ENCODE peak calls at places on chromosome 11, in five cellular contexts. M is fibroblast of mammary gland, I is endothelial cell, B is cardiac muscle cell, A is epithelial cell of esophagus. Z is an unnamed sample.

GRCh38 chr11:46981429-46981828 is 44.9 kb downstream of the CSTPP1 start:
- DNase-seq in B (no peak), I (no peak), A (no peak), M (no peak), Z (no peak)

GRCh38 chr11:3866206-3866605 is 10.7 kb downstream of the STIM1 start:
- DNase-seq in A (no peak), M (no peak), B (peak), I (no peak), Z (no peak)

GRCh38 chr11:119652907-119653659 is 75.9 kb downstream of the NECTIN1 start:
- DNase-seq in A (no peak), I (no peak), B (no peak), M (no peak), Z (no peak)

GRCh38 chr11:11148104-11148509 is 204.9 kb downstream of the CSNK2A3 start:
- DNase-seq in M (peak), I (no peak), B (peak), A (peak), Z (peak)

GRCh38 chr11:129733981-129734380 is 81.7 kb upstream of the TMEM45B start:
- DNase-seq in A (no peak), M (no peak), I (no peak), B (no peak), Z (no peak)

GRCh38 chr11:112364962-112365481 is 104.4 kb upstream of the PLET1 start:
- DNase-seq in M (peak), A (peak), B (no peak), I (no peak), Z (no peak)

GRCh38 chr11:121895919-121896318 is 220.1 kb downstream of the BLID start:
- DNase-seq in B (no peak), A (peak), I (no peak), M (peak), Z (no peak)

GRCh38 chr11:120400564-120401364 is 64.6 kb downstream of the ARHGEF12 start:
- DNase-seq in B (no peak), I (no peak), M (peak), A (peak), Z (no peak)

GRCh38 chr11:125903753-125904659 is at the start of gene DDX25:
- DNase-seq in M (no peak), I (peak), A (no peak), B (peak), Z (peak)

GRCh38 chr11:120431633-120432032 is 79.9 kb upstream of the GRIK4 start:
- DNase-seq in M (peak), A (peak), I (peak), B (no peak), Z (peak)

GRCh38 chr11:2097356-2097997 is 41.7 kb downstream of the IGF2 start:
- DNase-seq in A (peak), M (peak), B (peak), I (no peak), Z (no peak)

GRCh38 chr11:7896026-7896785 is 34.9 kb downstream of the OR10A6 start:
- DNase-seq in I (no peak), B (no peak), M (no peak), A (no peak), Z (no peak)

GRCh38 chr11:111730871-111731591 is 35.2 kb downstream of the PPP2R1B start:
- DNase-seq in B (no peak), I (no peak), A (peak), M (no peak), Z (no peak)

GRCh38 chr11:1440496-1440895 is 46.1 kb downstream of the MOB2 start:
- DNase-seq in B (no peak), M (no peak), I (no peak), A (no peak), Z (no peak)

GRCh38 chr11:128653828-128654231 is 40.0 kb upstream of the FLI1 start:
- DNase-seq in M (peak), I (no peak), A (peak), B (no peak), Z (no peak)

GRCh38 chr11:1923201-1923956 is 3.9 kb downstream of the TNNT3 start:
- DNase-seq in I (no peak), M (no peak), B (no peak), A (no peak), Z (no peak)

GRCh38 chr11:81990659-81991443 is 742.8 kb downstream of the FAM181B start:
- DNase-seq in I (no peak), A (no peak), B (no peak), M (no peak), Z (no peak)

GRCh38 chr11:69985654-69986420 is 92.3 kb upstream of the ANO1 start:
- DNase-seq in M (no peak), B (peak), A (no peak), I (no peak), Z (no peak)

GRCh38 chr11:61549177-61549576 is 31.7 kb downstream of the SYT7 start:
- DNase-seq in M (no peak), B (no peak), A (no peak), I (no peak), Z (no peak)

GRCh38 chr11:128956401-128957203 is 13.9 kb upstream of the TP53AIP1 start:
- DNase-seq in M (peak), I (peak), B (peak), A (peak), Z (peak)

GRCh38 chr11:125925804-125926203 is 20.0 kb upstream of the VSIG10L2 start:
- DNase-seq in A (no peak), I (no peak), B (no peak), M (no peak), Z (no peak)

GRCh38 chr11:93000511-93001476 is 31.3 kb downstream of the MTNR1B start:
- DNase-seq in A (peak), B (no peak), M (peak), I (no peak), Z (no peak)

GRCh38 chr11:72721689-72722049 is 30.5 kb downstream of the ARAP1 start:
- DNase-seq in A (peak), B (no peak), M (peak), I (no peak), Z (peak)

GRCh38 chr11:103940542-103940941 is 95.9 kb upstream of the DDI1 start:
- DNase-seq in A (peak), I (no peak), B (no peak), M (no peak), Z (no peak)

GRCh38 chr11:66784575-66784974 is 55.6 kb upstream of the SPTBN2 start:
- DNase-seq in A (no peak), I (no peak), B (no peak), M (no peak), Z (no peak)

DNA sequence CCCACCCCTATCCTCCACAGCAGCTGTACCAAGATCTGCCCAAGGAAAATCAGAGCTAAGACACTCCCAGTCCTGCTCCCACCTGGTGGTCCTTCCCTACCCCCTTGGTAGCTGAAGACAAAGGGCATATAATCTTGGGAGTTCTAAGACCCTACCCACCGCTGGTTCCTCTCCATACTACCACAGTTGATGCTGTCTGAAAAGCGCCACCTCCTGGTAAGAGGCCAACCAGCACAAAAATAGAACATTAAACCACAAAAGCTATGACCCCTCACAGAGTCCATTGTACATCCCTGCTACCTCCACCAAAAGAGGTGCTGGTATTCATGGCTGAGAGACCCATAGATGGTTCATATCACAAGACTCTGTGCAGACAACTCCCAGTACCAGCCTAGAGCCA is 161.5 kb upstream of the ARHGAP42 start:
- DNase-seq in I (peak), A (peak), M (no peak), B (no peak), Z (peak)
- TF ChIP-seq CTCF in I (peak), A (peak), M (no peak), B (no peak), Z (no peak)

GRCh38 chr11:118646393-118646792 is 33.1 kb downstream of the TREH start:
- DNase-seq in M (peak), A (no peak), B (no peak), I (no peak), Z (no peak)

GRCh38 chr11:118649941-118650340 is 29.5 kb downstream of the TREH start:
- DNase-seq in B (no peak), I (no peak), M (no peak), A (no peak), Z (no peak)

GRCh38 chr11:118650366-118650765 is 29.1 kb downstream of the TREH start:
- DNase-seq in I (no peak), M (no peak), B (no peak), A (no peak), Z (no peak)

GRCh38 chr11:118645066-118645715 is 34.3 kb downstream of the TREH start:
- DNase-seq in A (no peak), B (no peak), I (no peak), M (no peak), Z (no peak)

DNA sequence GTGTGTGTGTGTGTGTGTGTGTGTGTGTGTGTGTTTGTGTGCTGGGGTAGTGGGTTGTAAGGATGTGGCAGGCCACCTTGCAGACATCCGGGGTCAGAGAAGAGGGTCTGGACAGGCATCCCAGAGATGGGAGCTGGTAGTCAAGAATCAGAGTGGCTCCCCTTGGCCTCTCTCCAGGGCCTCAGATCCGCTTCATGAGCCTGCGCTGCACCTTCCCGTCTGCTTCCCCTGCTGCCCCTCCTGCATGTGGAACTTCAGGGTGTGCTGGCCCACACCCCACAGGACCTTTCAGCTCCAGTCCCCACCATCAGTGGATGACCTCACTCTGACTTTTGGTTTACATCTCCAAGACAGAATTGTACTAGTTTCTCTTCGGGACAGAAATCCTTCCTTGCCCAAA is 31.2 kb downstream of the TREH start:
- DNase-seq in M (no peak), A (no peak), B (no peak), I (no peak), Z (no peak)
- TF ChIP-seq CTCF in M (no peak), A (no peak), B (no peak), I (no peak), Z (no peak)

GRCh38 chr11:118484405-118484804 is 42.9 kb upstream of the TTC36 start:
- DNase-seq in A (no peak), I (no peak), M (no peak), B (no peak), Z (no peak)
- TF ChIP-seq CTCF in A (no peak), I (no peak), M (no peak), B (no peak), Z (no peak)

DNA sequence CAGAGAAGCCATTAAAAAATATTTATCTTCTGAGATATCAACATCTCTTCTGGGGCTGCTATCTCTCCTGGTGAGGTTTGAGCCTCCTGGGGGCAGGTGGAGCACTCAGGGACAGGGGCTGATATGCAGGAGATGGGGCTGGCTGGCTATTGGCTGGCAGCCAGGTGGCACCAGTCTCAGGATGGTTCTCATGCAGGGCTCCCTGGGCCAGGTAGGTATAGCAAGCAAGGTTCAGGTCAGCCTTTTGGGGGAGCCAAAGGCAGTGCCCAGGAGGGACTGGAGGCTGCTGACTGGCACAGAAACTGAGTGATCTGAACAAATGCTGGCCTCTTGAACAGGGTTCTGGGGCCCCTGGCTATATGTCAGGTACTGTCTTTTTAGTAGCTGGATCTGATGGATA is 29.7 kb upstream of the EMSY start:
- DNase-seq in B (no peak), A (no peak), I (no peak), M (no peak), Z (peak)
- TF ChIP-seq CTCF in B (no peak), A (no peak), I (no peak), M (no peak), Z (no peak)

GRCh38 chr11:99501655-99502054 is 480.9 kb downstream of the CNTN5 start:
- DNase-seq in B (no peak), A (no peak), M (no peak), I (no peak), Z (no peak)
- TF ChIP-seq CTCF in B (no peak), A (no peak), M (no peak), I (no peak), Z (no peak)

Z was measured in activated CD8-positive, alpha-beta T cell treated with anti-CD3 and anti-CD28 coated beads for 36 hours.